ENCODE peak calls at places on chromosome 7, in four cellular contexts. J is A549, U is lower leg skin, X is body of pancreas. Z is an unnamed sample.

GRCh38 chr7:130662426-130662825 is 6.1 kb downstream of the COPG2 start:
- DNase-seq in J (no peak), U (no peak), X (no peak), Z (no peak)

GRCh38 chr7:83751217-83751616 is 102.3 kb upstream of the SEMA3E start:
- DNase-seq in J (no peak), U (no peak), X (no peak), Z (no peak)

GRCh38 chr7:113775401-113775800 is 143.4 kb downstream of the PPP1R3A start:
- DNase-seq in J (no peak), U (no peak), X (no peak), Z (no peak)

GRCh38 chr7:82284936-82285519 is 158.5 kb downstream of the CACNA2D1 start:
- DNase-seq in J (no peak), U (no peak), X (no peak), Z (no peak)

GRCh38 chr7:83020171-83020570 is 142.5 kb downstream of the PCLO start:
- DNase-seq in J (no peak), U (no peak), X (no peak), Z (no peak)

GRCh38 chr7:43135129-43135528 is 22.7 kb downstream of the HECW1 start:
- DNase-seq in J (no peak), U (no peak), X (no peak), Z (no peak)

GRCh38 chr7:143327903-143328302 is 12.0 kb downstream of the CLCN1 start:
- DNase-seq in J (no peak), U (no peak), X (no peak), Z (no peak)

GRCh38 chr7:140539466-140539865 is 60.2 kb upstream of the MKRN1 start:
- DNase-seq in J (no peak), U (no peak), X (no peak), Z (no peak)

GRCh38 chr7:128453836-128454804 is 1.6 kb upstream of the HILPDA start:
- DNase-seq in J (no peak), U (peak), X (peak), Z (peak)

GRCh38 chr7:51658684-51659083 is 342.1 kb upstream of the COBL start:
- DNase-seq in J (no peak), U (no peak), X (no peak), Z (no peak)

GRCh38 chr7:50262916-50263690 is 41.4 kb upstream of the IKZF1 start:
- DNase-seq in J (no peak), U (no peak), X (no peak), Z (no peak)

GRCh38 chr7:98286701-98287485 is 5.4 kb downstream of the BRI3 start:
- DNase-seq in J (no peak), U (no peak), X (peak), Z (peak)

GRCh38 chr7:120097789-120098188 is 175.2 kb upstream of the KCND2 start:
- DNase-seq in J (no peak), U (no peak), X (no peak), Z (no peak)

GRCh38 chr7:113763226-113763625 is 155.6 kb downstream of the PPP1R3A start:
- DNase-seq in J (no peak), U (no peak), X (no peak), Z (no peak)

GRCh38 chr7:54541941-54542618 is at the start of gene VSTM2A:
- DNase-seq in J (no peak), U (no peak), X (no peak), Z (no peak)

GRCh38 chr7:18824157-18824556 is 293.3 kb downstream of the TWIST1 start:
- DNase-seq in J (no peak), U (no peak), X (no peak), Z (no peak)

GRCh38 chr7:84123903-84124573 is 70.6 kb downstream of the SEMA3A start:
- DNase-seq in J (no peak), U (no peak), X (no peak), Z (no peak)

GRCh38 chr7:136594739-136595144 is 273.7 kb upstream of the CHRM2 start:
- DNase-seq in J (no peak), U (no peak), X (no peak), Z (no peak)

GRCh38 chr7:67422601-67423000 is 426.0 kb downstream of the TYW1 start:
- DNase-seq in J (no peak), U (no peak), X (no peak), Z (no peak)

GRCh38 chr7:55279080-55279845 is 85.9 kb upstream of the LANCL2 start:
- DNase-seq in J (no peak), U (peak), X (no peak), Z (no peak)

GRCh38 chr7:107934991-107935770 is 44.2 kb downstream of the DLD start:
- DNase-seq in J (no peak), U (no peak), X (no peak), Z (no peak)

GRCh38 chr7:137762334-137762733 is 84.4 kb downstream of the DGKI start:
- DNase-seq in J (no peak), U (no peak), X (no peak), Z (no peak)

GRCh38 chr7:69364814-69365587 is 233.3 kb upstream of the AUTS2 start:
- DNase-seq in J (no peak), U (no peak), X (no peak), Z (no peak)

GRCh38 chr7:158129037-158130022 is 458.3 kb downstream of the PTPRN2 start:
- DNase-seq in J (no peak), U (peak), X (no peak), Z (no peak)

GRCh38 chr7:47342646-47343045 is 239.3 kb downstream of the TNS3 start:
- DNase-seq in J (no peak), U (peak), X (peak), Z (no peak)

GRCh38 chr7:27106181-27106905 is 3.9 kb upstream of the HOXA2 start:
- DNase-seq in J (no peak), U (peak), X (no peak), Z (no peak)
- TF ChIP-seq POLR2A in J (no peak), U (no peak), X (no peak), Z (no peak)

GRCh38 chr7:35037211-35037525 is at the start of gene DPY19L1:
- DNase-seq in J (no peak), U (no peak), X (no peak), Z (no peak)
- TF ChIP-seq POLR2A in J (peak), U (no peak), X (no peak), Z (no peak)

GRCh38 chr7:101122933-101123702 is 3.8 kb upstream of the SERPINE1 start:
- DNase-seq in J (no peak), U (no peak), X (no peak), Z (no peak)

GRCh38 chr7:101120315-101120714 is 6.6 kb upstream of the SERPINE1 start:
- DNase-seq in J (no peak), U (no peak), X (no peak), Z (no peak)

GRCh38 chr7:101123703-101124068 is 3.2 kb upstream of the SERPINE1 start:
- DNase-seq in J (no peak), U (no peak), X (no peak), Z (no peak)

GRCh38 chr7:101124376-101125056 is 2.4 kb upstream of the SERPINE1 start:
- DNase-seq in J (peak), U (no peak), X (no peak), Z (no peak)

GRCh38 chr7:101121996-101122932 is 4.6 kb upstream of the SERPINE1 start:
- DNase-seq in J (peak), U (peak), X (peak), Z (peak)
- TF ChIP-seq POLR2A in J (peak), U (no peak), X (peak), Z (no peak)

GRCh38 chr7:106290319-106290718 is 5.5 kb upstream of the NAMPT start:
- DNase-seq in J (no peak), U (no peak), X (no peak), Z (no peak)
- TF ChIP-seq POLR2A in J (no peak), U (no peak), X (no peak), Z (no peak)

GRCh38 chr7:35906191-35906908 is 105.5 kb downstream of the SEPTIN7 start:
- DNase-seq in J (peak), U (no peak), X (peak), Z (peak)
- TF ChIP-seq POLR2A in J (no peak), U (no peak), X (no peak), Z (no peak)

GRCh38 chr7:41467596-41467995 is 235.3 kb downstream of the INHBA start:
- DNase-seq in J (no peak), U (no peak), X (no peak), Z (no peak)
- TF ChIP-seq POLR2A in J (no peak), U (no peak), X (no peak), Z (no peak)

GRCh38 chr7:1029637-1030443 is 14.5 kb upstream of the GPR146 start:
- DNase-seq in J (no peak), U (no peak), X (no peak), Z (no peak)

GRCh38 chr7:1026721-1027151 is 17.6 kb upstream of the GPR146 start:
- DNase-seq in J (no peak), U (no peak), X (peak), Z (no peak)

GRCh38 chr7:1027285-1028043 is 16.9 kb upstream of the GPR146 start:
- DNase-seq in J (peak), U (no peak), X (peak), Z (no peak)

GRCh38 chr7:1028775-1029636 is 15.3 kb upstream of the GPR146 start:
- DNase-seq in J (peak), U (peak), X (peak), Z (peak)

GRCh38 chr7:1028044-1028770 is 16.1 kb upstream of the GPR146 start:
- DNase-seq in J (peak), U (peak), X (peak), Z (peak)
- TF ChIP-seq POLR2A in J (peak), U (no peak), X (peak), Z (peak)

DNA sequence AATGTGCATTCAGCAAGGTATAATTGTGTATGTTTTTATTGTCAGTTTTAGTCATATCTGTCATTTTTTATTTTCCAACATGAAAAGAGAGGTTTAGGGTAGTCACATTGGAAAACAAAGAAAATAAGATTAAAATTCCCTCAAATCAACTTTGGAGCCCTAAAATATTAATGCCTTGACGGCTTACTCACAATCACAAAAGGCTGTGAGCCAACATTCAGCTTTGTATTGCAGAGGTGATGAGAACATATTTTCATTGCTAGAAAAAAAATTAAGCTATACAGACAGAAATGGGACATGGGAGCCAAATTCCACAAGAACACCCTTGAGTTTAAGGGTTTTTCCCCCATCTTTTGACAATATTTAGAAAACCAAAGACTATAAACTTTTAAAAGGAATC is 30.2 kb downstream of the CALD1 start:
- DNase-seq in J (no peak), U (no peak), X (no peak), Z (no peak)
- TF ChIP-seq POLR2A in J (no peak), U (no peak), X (no peak), Z (no peak)

DNA sequence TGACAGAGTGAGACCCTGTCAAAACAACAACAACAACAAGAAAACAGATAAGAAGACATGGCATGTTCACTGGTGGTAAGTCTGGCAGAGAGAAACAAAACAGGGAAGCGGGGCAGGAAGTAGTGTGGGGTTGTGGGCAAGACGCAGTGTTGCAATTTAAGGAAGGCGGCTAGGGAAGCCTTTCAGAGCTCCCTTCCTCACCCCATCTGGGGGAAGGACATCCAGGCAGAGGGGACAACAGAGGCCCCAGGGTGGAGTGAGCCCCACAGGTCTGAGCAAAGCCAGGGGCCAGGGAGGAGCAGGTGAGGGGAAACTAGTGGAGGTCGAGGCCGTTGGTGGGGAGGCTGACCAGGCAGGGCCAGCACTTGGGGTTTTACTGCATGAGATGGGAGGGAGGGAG is 16.8 kb downstream of the LAT2 start:
- DNase-seq in J (no peak), U (no peak), X (no peak), Z (peak)
- TF ChIP-seq POLR2A in J (no peak), U (no peak), X (no peak), Z (no peak)

GRCh38 chr7:41870505-41871138 is 167.7 kb upstream of the INHBA start:
- DNase-seq in J (no peak), U (no peak), X (no peak), Z (no peak)
- TF ChIP-seq POLR2A in J (no peak), U (no peak), X (no peak), Z (no peak)